ENCODE peak calls at places on chromosomes 6 and 20, in six cellular contexts. U is D341Med, H is ascending aorta, X is HCT116, E is mesendoderm, D is nucleus accumbens. G is an unnamed sample.

GRCh38 chr20:58870293-58871014 is 17.9 kb downstream of the GNAS start:
- DNase-seq in U (peak; percentile 85), H (peak; percentile 84), X (no peak), E (peak; percentile 78), D (peak; percentile 40), G (peak; percentile 30)

GRCh38 chr6:38688579-38689087 is 14.3 kb downstream of the GLO1 start:
- DNase-seq in U (peak; percentile 46), H (no peak), X (no peak), E (peak; percentile 44), D (no peak), G (no peak)

GRCh38 chr6:89082439-89082838 is 1.9 kb downstream of the PNRC1 start:
- DNase-seq in U (no peak), H (no peak), X (no peak), E (peak; percentile 21), D (no peak), G (no peak)

GRCh38 chr20:53884859-53885654 is 185.3 kb downstream of the BCAS1 start:
- DNase-seq in U (no peak), H (no peak), X (no peak), E (peak; percentile 65), D (no peak), G (no peak)

GRCh38 chr6:161493731-161494130 is 219.9 kb upstream of the AGPAT4 start:
- DNase-seq in U (no peak), H (no peak), X (no peak), E (no peak), D (no peak), G (no peak)

GRCh38 chr6:126091507-126091906 is 105.2 kb downstream of the TRMT11 start:
- DNase-seq in U (no peak), H (no peak), X (no peak), E (peak; percentile 66), D (no peak), G (no peak)

GRCh38 chr6:3159805-3160781 is 2.7 kb upstream of the TUBB2A start:
- DNase-seq in U (peak; percentile 24), H (no peak), X (peak; percentile 33), E (peak; percentile 83), D (peak; percentile 47), G (no peak)

GRCh38 chr6:73028893-73029450 is 196.3 kb downstream of the KHDC1L start:
- DNase-seq in U (no peak), H (no peak), X (no peak), E (no peak), D (no peak), G (no peak)

GRCh38 chr6:134680433-134680832 is 269.5 kb downstream of the ALDH8A1 start:
- DNase-seq in U (no peak), H (no peak), X (no peak), E (no peak), D (no peak), G (no peak)

GRCh38 chr20:62914970-62915457 is 11.3 kb downstream of the DIDO1 start:
- DNase-seq in U (peak; percentile 68), H (no peak), X (no peak), E (peak; percentile 98), D (peak; percentile 14), G (no peak)

GRCh38 chr20:36941403-36941835 is 10.1 kb downstream of the SAMHD1 start:
- DNase-seq in U (no peak), H (no peak), X (no peak), E (no peak), D (no peak), G (no peak)

GRCh38 chr20:652611-653109 is 340 bp downstream of the SRXN1 start:
- DNase-seq in U (no peak), H (no peak), X (no peak), E (peak; percentile 62), D (no peak), G (no peak)

GRCh38 chr6:18533793-18534192 is 146.6 kb downstream of the RNF144B start:
- DNase-seq in U (no peak), H (no peak), X (no peak), E (peak; percentile 72), D (no peak), G (no peak)

GRCh38 chr20:2000286-2000685 is 6.4 kb upstream of the PDYN start:
- DNase-seq in U (no peak), H (no peak), X (no peak), E (no peak), D (no peak), G (no peak)

GRCh38 chr6:159654483-159655098 is 38.5 kb downstream of the SOD2 start:
- DNase-seq in U (peak; percentile 31), H (no peak), X (peak; percentile 41), E (peak; percentile 69), D (no peak), G (peak; percentile 70)

GRCh38 chr20:17026346-17026745 is 200.5 kb upstream of the PCSK2 start:
- DNase-seq in U (no peak), H (no peak), X (no peak), E (no peak), D (no peak), G (no peak)

GRCh38 chr6:127342296-127342945 is 988 bp downstream of the ECHDC1 start:
- DNase-seq in U (peak; percentile 44), H (no peak), X (no peak), E (peak; percentile 88), D (no peak), G (no peak)

GRCh38 chr6:7505196-7505699 is 36.2 kb upstream of the DSP start:
- DNase-seq in U (peak; percentile 45), H (no peak), X (peak; percentile 98), E (peak; percentile 98), D (peak; percentile 52), G (peak; percentile 50)

GRCh38 chr6:90483116-90483839 is 103.6 kb downstream of the MAP3K7 start:
- DNase-seq in U (no peak), H (no peak), X (no peak), E (no peak), D (no peak), G (no peak)

GRCh38 chr20:51969191-51969590 is 166.9 kb upstream of the SALL4 start:
- DNase-seq in U (no peak), H (no peak), X (peak; percentile 18), E (no peak), D (no peak), G (no peak)

GRCh38 chr6:124334359-124334758 is 530.7 kb downstream of the NKAIN2 start:
- DNase-seq in U (no peak), H (no peak), X (no peak), E (no peak), D (no peak), G (no peak)

GRCh38 chr6:71262914-71263313 is 25.7 kb upstream of the OGFRL1 start:
- DNase-seq in U (no peak), H (no peak), X (no peak), E (no peak), D (no peak), G (no peak)

GRCh38 chr6:155645328-155645727 is 189.7 kb upstream of the NOX3 start:
- DNase-seq in U (no peak), H (no peak), X (no peak), E (no peak), D (no peak), G (no peak)

GRCh38 chr20:62614961-62615680 is 27.2 kb upstream of the SLCO4A1 start:
- DNase-seq in U (no peak), H (no peak), X (no peak), E (no peak), D (no peak), G (no peak)